ENCODE peak calls at places on chromosomes 16 and 17, in five cellular contexts. L, M, E, T and U are unnamed samples.

GRCh38 chr17:75428775-75429469 is 23.4 kb upstream of the GRB2 start:
- DNase-seq in M (no peak), L (peak; percentile 87), E (no peak), T (no peak), U (no peak)

GRCh38 chr17:34254651-34255380 is at the start of gene CCL2:
- DNase-seq in L (peak; percentile 76), E (no peak), M (no peak), T (peak; percentile 92), U (no peak)

GRCh38 chr16:85639529-85640253 is 26.6 kb downstream of the GSE1 start:
- DNase-seq in T (peak; percentile 91), E (no peak), L (no peak), M (peak; percentile 37), U (no peak)

GRCh38 chr16:31082368-31083045 is 6.2 kb downstream of the PRSS53 start:
- DNase-seq in T (peak; percentile 55), M (no peak), E (no peak), L (no peak), U (no peak)

GRCh38 chr17:17837966-17838962 is 1.5 kb upstream of the SREBF1 start:
- DNase-seq in M (peak; percentile 53), L (peak; percentile 85), E (no peak), T (no peak), U (no peak)

GRCh38 chr16:70453117-70453890 is 1.1 kb upstream of the FCSK start:
- DNase-seq in T (no peak), M (no peak), L (no peak), E (no peak), U (no peak)

GRCh38 chr17:79852748-79853147 is 13.5 kb upstream of the CBX4 start:
- DNase-seq in M (no peak), T (no peak), E (no peak), L (peak; percentile 63), U (no peak)

GRCh38 chr16:70453891-70454220 is 539 bp upstream of the FCSK start:
- DNase-seq in M (no peak), E (no peak), T (no peak), L (no peak), U (no peak)

GRCh38 chr16:58022601-58023371 is 2.8 kb upstream of the MMP15 start:
- DNase-seq in L (no peak), T (peak; percentile 94), E (no peak), M (peak; percentile 69), U (no peak)

GRCh38 chr16:426115-426905 is 861 bp downstream of the RAB11FIP3 start:
- DNase-seq in L (no peak), T (no peak), E (no peak), M (peak; percentile 33), U (no peak)

GRCh38 chr16:73206306-73206705 is 158.4 kb upstream of the ZFHX3 start:
- DNase-seq in T (no peak), M (no peak), L (no peak), E (no peak), U (no peak)

GRCh38 chr16:65068151-65068740 is 53.6 kb downstream of the CDH11 start:
- DNase-seq in M (no peak), E (no peak), L (no peak), T (no peak), U (no peak)

GRCh38 chr17:43418441-43419374 is 19.9 kb downstream of the ARL4D start:
- DNase-seq in E (no peak), T (peak; percentile 92), L (peak; percentile 88), M (peak; percentile 21), U (no peak)

GRCh38 chr17:78573955-78574354 is 3.2 kb downstream of the DNAH17 start:
- DNase-seq in L (no peak), E (no peak), T (no peak), M (no peak), U (no peak)

GRCh38 chr17:79388556-79389295 is 222.1 kb downstream of the RBFOX3 start:
- DNase-seq in L (peak; percentile 66), M (peak; percentile 47), E (no peak), T (no peak), U (no peak)